ENCODE peak calls at places on chromosome 22, in ten cellular contexts. C is lower leg skin; I is fibroblast of the aortic adventitia; X is WTC11; L is GM12865; K is thoracic aorta; F is epithelial cell of esophagus; J is right lobe of liver; U is CD8-positive, alpha-beta T cell; G is MM.1S. H is an unnamed sample.

GRCh38 chr22:25172153-25172552 is 27.5 kb upstream of the CRYBB3 start:
- DNase-seq in C (no peak), I (no peak), X (no peak), L (peak), K (no peak), F (peak), J (no peak), U (no peak), G (no peak), H (no peak)

GRCh38 chr22:24985824-24986214 is 33.3 kb downstream of the KIAA1671 start:
- DNase-seq in C (no peak), I (peak), X (no peak), L (no peak), K (no peak), F (peak), J (no peak), U (no peak), G (no peak), H (peak)

GRCh38 chr22:40498454-40499186 is 128.2 kb downstream of the SGSM3 start:
- DNase-seq in C (peak), I (peak), X (no peak), L (peak), K (no peak), F (peak), J (no peak), U (no peak), G (no peak), H (peak)

GRCh38 chr22:49332691-49333090 is 495.0 kb downstream of the BRD1 start:
- DNase-seq in C (no peak), I (no peak), X (no peak), L (no peak), K (no peak), F (no peak), J (no peak), U (no peak), G (no peak), H (no peak)

GRCh38 chr22:22720201-22720723 is 75.8 kb downstream of the GGTLC2 start:
- DNase-seq in C (no peak), I (peak), X (peak), L (peak), K (no peak), F (peak), J (no peak), U (no peak), G (peak), H (no peak)

GRCh38 chr22:48368975-48369525 is 1458.6 kb downstream of the BRD1 start:
- DNase-seq in C (peak), I (no peak), X (no peak), L (no peak), K (no peak), F (no peak), J (no peak), U (no peak), G (no peak), H (no peak)

GRCh38 chr22:27554106-27554814 is 247.3 kb downstream of the MN1 start:
- DNase-seq in C (no peak), I (peak), X (no peak), L (no peak), K (no peak), F (peak), J (no peak), U (no peak), G (no peak), H (no peak)

GRCh38 chr22:20128902-20129746 is 2.5 kb upstream of the ZDHHC8 start:
- DNase-seq in C (no peak), I (peak), X (peak), L (peak), K (no peak), F (peak), J (peak), U (no peak), G (peak), H (no peak)

GRCh38 chr22:49014227-49015201 is 813.2 kb downstream of the BRD1 start:
- DNase-seq in C (peak), I (no peak), X (no peak), L (no peak), K (no peak), F (no peak), J (peak), U (no peak), G (no peak), H (no peak)

GRCh38 chr22:39205344-39206021 is 39.3 kb downstream of the PDGFB start:
- DNase-seq in C (peak), I (peak), X (no peak), L (peak), K (no peak), F (peak), J (no peak), U (peak), G (no peak), H (peak)

GRCh38 chr22:37417737-37418348 is 9.4 kb downstream of the ELFN2 start:
- DNase-seq in C (no peak), I (no peak), X (no peak), L (no peak), K (no peak), F (no peak), J (peak), U (no peak), G (no peak), H (no peak)

GRCh38 chr22:20455709-20456063 is 18.1 kb upstream of the SCARF2 start:
- DNase-seq in C (no peak), I (no peak), X (no peak), L (no peak), K (no peak), F (no peak), J (no peak), U (no peak), G (no peak), H (no peak)

GRCh38 chr22:40463727-40464126 is 93.3 kb downstream of the SGSM3 start:
- DNase-seq in C (no peak), I (no peak), X (no peak), L (peak), K (no peak), F (no peak), J (no peak), U (peak), G (no peak), H (no peak)

GRCh38 chr22:50702261-50702671 is 29.6 kb downstream of the SHANK3 start:
- DNase-seq in C (no peak), I (no peak), X (peak), L (no peak), K (no peak), F (no peak), J (peak), U (no peak), G (peak), H (no peak)

GRCh38 chr22:49088801-49089791 is 738.6 kb downstream of the BRD1 start:
- DNase-seq in C (no peak), I (no peak), X (no peak), L (no peak), K (no peak), F (no peak), J (no peak), U (no peak), G (no peak), H (no peak)

GRCh38 chr22:28977050-28977449 is 84.6 kb downstream of the C22orf31 start:
- DNase-seq in C (no peak), I (peak), X (no peak), L (no peak), K (no peak), F (no peak), J (no peak), U (no peak), G (no peak), H (no peak)

GRCh38 chr22:49483281-49483905 is 344.3 kb downstream of the BRD1 start:
- DNase-seq in C (peak), I (no peak), X (no peak), L (no peak), K (no peak), F (no peak), J (no peak), U (no peak), G (no peak), H (no peak)

GRCh38 chr22:41262250-41262765 is 21.6 kb upstream of the CHADL start:
- DNase-seq in C (no peak), I (no peak), X (no peak), L (no peak), K (no peak), F (no peak), J (no peak), U (no peak), G (no peak), H (no peak)

GRCh38 chr22:23749747-23750373 is 1.1 kb downstream of the ZNF70 start:
- DNase-seq in C (no peak), I (peak), X (no peak), L (no peak), K (no peak), F (no peak), J (no peak), U (no peak), G (no peak), H (no peak)

GRCh38 chr22:23750374-23750743 is 553 bp downstream of the ZNF70 start:
- DNase-seq in C (no peak), I (peak), X (no peak), L (no peak), K (no peak), F (no peak), J (no peak), U (no peak), G (no peak), H (no peak)

GRCh38 chr22:23751441-23751996 is 607 bp upstream of the ZNF70 start:
- DNase-seq in C (no peak), I (no peak), X (peak), L (no peak), K (no peak), F (no peak), J (no peak), U (peak), G (no peak), H (no peak)

GRCh38 chr22:23752090-23752691 is 1.3 kb upstream of the ZNF70 start:
- DNase-seq in C (no peak), I (no peak), X (no peak), L (peak), K (no peak), F (no peak), J (no peak), U (no peak), G (no peak), H (no peak)

GRCh38 chr22:23750744-23751440 is at the start of gene ZNF70:
- DNase-seq in C (peak), I (peak), X (peak), L (peak), K (peak), F (peak), J (peak), U (peak), G (peak), H (peak)
- TF ChIP-seq CTCF in C (no peak), I (peak), X (no peak), L (peak), K (peak), F (no peak), J (no peak), U (peak), G (peak), H (no peak)

GRCh38 chr22:36085476-36086169 is 57.0 kb upstream of the RBFOX2 start:
- DNase-seq in C (no peak), I (no peak), X (no peak), L (no peak), K (no peak), F (no peak), J (no peak), U (no peak), G (no peak), H (no peak)

GRCh38 chr22:36088292-36088691 is 59.7 kb upstream of the RBFOX2 start:
- DNase-seq in C (no peak), I (no peak), X (no peak), L (no peak), K (no peak), F (peak), J (no peak), U (no peak), G (no peak), H (peak)

GRCh38 chr22:36086170-36086490 is 57.5 kb upstream of the RBFOX2 start:
- DNase-seq in C (no peak), I (peak), X (peak), L (no peak), K (no peak), F (peak), J (no peak), U (no peak), G (no peak), H (no peak)

GRCh38 chr22:36087784-36088183 is 59.2 kb upstream of the RBFOX2 start:
- DNase-seq in C (no peak), I (no peak), X (no peak), L (no peak), K (no peak), F (peak), J (no peak), U (no peak), G (no peak), H (no peak)

GRCh38 chr22:36086629-36087254 is 58.1 kb upstream of the RBFOX2 start:
- DNase-seq in C (no peak), I (no peak), X (no peak), L (no peak), K (no peak), F (no peak), J (no peak), U (no peak), G (no peak), H (no peak)
- TF ChIP-seq CTCF in C (no peak), I (no peak), X (no peak), L (no peak), K (no peak), F (no peak), J (no peak), U (no peak), G (no peak), H (no peak)

GRCh38 chr22:18999416-18999815 is 63.3 kb upstream of the PRODH start:
- DNase-seq in C (peak), I (no peak), X (no peak), L (no peak), K (no peak), F (no peak), J (no peak), U (no peak), G (no peak), H (no peak)

GRCh38 chr22:19001204-19001603 is 65.1 kb upstream of the PRODH start:
- DNase-seq in C (peak), I (no peak), X (no peak), L (no peak), K (no peak), F (no peak), J (no peak), U (no peak), G (no peak), H (no peak)

GRCh38 chr22:18997925-18998315 is 61.8 kb upstream of the PRODH start:
- DNase-seq in C (peak), I (no peak), X (no peak), L (no peak), K (no peak), F (no peak), J (no peak), U (no peak), G (no peak), H (no peak)

GRCh38 chr22:18997306-18997924 is 61.3 kb upstream of the PRODH start:
- DNase-seq in C (peak), I (no peak), X (no peak), L (no peak), K (no peak), F (no peak), J (no peak), U (no peak), G (no peak), H (no peak)

GRCh38 chr22:18998998-18999397 is 62.9 kb upstream of the PRODH start:
- DNase-seq in C (peak), I (no peak), X (peak), L (no peak), K (no peak), F (no peak), J (no peak), U (no peak), G (no peak), H (no peak)
- TF ChIP-seq CTCF in C (no peak), I (no peak), X (peak), L (peak), K (no peak), F (no peak), J (no peak), U (no peak), G (no peak), H (no peak)

GRCh38 chr22:30879398-30879797 is 89.2 kb downstream of the MORC2 start:
- DNase-seq in C (no peak), I (no peak), X (no peak), L (no peak), K (no peak), F (no peak), J (no peak), U (no peak), G (no peak), H (no peak)
- TF ChIP-seq CTCF in C (no peak), I (no peak), X (no peak), L (no peak), K (no peak), F (no peak), J (no peak), U (no peak), G (no peak), H (no peak)

GRCh38 chr22:43923191-43923590 is 414 bp upstream of the PNPLA3 start:
- DNase-seq in C (no peak), I (peak), X (no peak), L (peak), K (no peak), F (no peak), J (no peak), U (no peak), G (no peak), H (no peak)

GRCh38 chr22:43921361-43921760 is 2.2 kb upstream of the PNPLA3 start:
- DNase-seq in C (no peak), I (peak), X (no peak), L (no peak), K (no peak), F (peak), J (no peak), U (no peak), G (no peak), H (peak)

GRCh38 chr22:43919106-43919965 is 4.3 kb upstream of the PNPLA3 start:
- DNase-seq in C (no peak), I (peak), X (no peak), L (no peak), K (no peak), F (peak), J (peak), U (no peak), G (no peak), H (peak)

GRCh38 chr22:43923631-43924548 is at the start of gene PNPLA3:
- DNase-seq in C (peak), I (peak), X (peak), L (peak), K (peak), F (peak), J (peak), U (peak), G (no peak), H (peak)

GRCh38 chr22:43922123-43922522 is 1.5 kb upstream of the PNPLA3 start:
- DNase-seq in C (no peak), I (no peak), X (peak), L (no peak), K (no peak), F (no peak), J (no peak), U (no peak), G (no peak), H (no peak)
- TF ChIP-seq CTCF in C (no peak), I (no peak), X (no peak), L (no peak), K (no peak), F (no peak), J (no peak), U (no peak), G (no peak), H (no peak)

DNA sequence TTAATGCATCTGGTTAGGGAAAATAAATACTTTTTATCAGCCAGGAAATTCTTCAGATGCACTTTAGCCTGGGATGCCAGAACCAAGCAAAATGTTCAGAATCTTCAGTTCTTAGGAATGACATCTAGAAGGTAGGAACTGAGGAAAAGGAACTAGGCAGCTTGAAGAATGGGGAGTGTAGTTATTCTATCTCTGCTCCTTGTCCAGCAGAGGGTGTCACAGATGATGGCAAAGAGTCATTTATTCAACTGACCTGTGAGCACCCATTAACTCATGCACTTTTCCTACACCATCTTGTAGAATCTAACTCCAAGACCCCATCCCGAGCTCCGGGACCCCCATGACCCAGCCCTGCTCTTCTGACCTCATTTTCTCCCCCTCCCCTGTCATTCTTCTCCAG is 122.1 kb upstream of the ISX start:
- DNase-seq in C (no peak), I (no peak), X (no peak), L (peak), K (no peak), F (no peak), J (no peak), U (no peak), G (no peak), H (no peak)
- TF ChIP-seq CTCF in C (no peak), I (no peak), X (no peak), L (no peak), K (no peak), F (no peak), J (no peak), U (no peak), G (no peak), H (no peak)

H was measured in mammary epithelial cell.